ENCODE peak calls at places on chromosomes 12 and 14, in seven cellular contexts. A is GM13976, M is AG04450, T is ovary, N is transverse colon, Q is PC-9, B is osteoblast. K is an unnamed sample.
A peak's percentile ranks its signal among the peaks of the same experiment; 100 is the strongest.

GRCh38 chr12:9071976-9072375 is 43.7 kb downstream of the A2M start:
- DNase-seq in A (no peak), M (no peak), T (no peak), N (no peak), Q (no peak), B (no peak), K (no peak)

GRCh38 chr12:105947906-105948305 is 190.8 kb downstream of the NUAK1 start:
- DNase-seq in A (no peak), M (no peak), T (no peak), N (no peak), Q (no peak), B (no peak), K (no peak)

GRCh38 chr14:77436042-77436441 is 12.7 kb upstream of the NOXRED1 start:
- DNase-seq in A (no peak), M (no peak), T (no peak), N (no peak), Q (no peak), B (no peak), K (no peak)

GRCh38 chr12:49964849-49965624 is 3.4 kb downstream of the AQP5 start:
- DNase-seq in A (no peak), M (no peak), T (no peak), N (no peak), Q (no peak), B (peak; percentile 85), K (no peak)

GRCh38 chr12:116434155-116435065 is 124.8 kb upstream of the MAP1LC3B2 start:
- DNase-seq in A (no peak), M (peak; percentile 79), T (peak; percentile 80), N (peak; percentile 77), Q (peak; percentile 94), B (peak; percentile 95), K (peak; percentile 61)

GRCh38 chr14:92718659-92719058 is 29.8 kb downstream of the LGMN start:
- DNase-seq in A (no peak), M (no peak), T (no peak), N (no peak), Q (no peak), B (peak; percentile 98), K (no peak)

GRCh38 chr14:96281486-96281885 is 25.5 kb downstream of the BDKRB1 start:
- DNase-seq in A (no peak), M (no peak), T (no peak), N (no peak), Q (no peak), B (no peak), K (no peak)

GRCh38 chr12:129186952-129187351 is 333.7 kb downstream of the GLT1D1 start:
- DNase-seq in A (no peak), M (no peak), T (no peak), N (no peak), Q (no peak), B (no peak), K (no peak)

GRCh38 chr12:46389130-46389616 is 16.6 kb upstream of the SLC38A2 start:
- DNase-seq in A (no peak), M (no peak), T (no peak), N (no peak), Q (no peak), B (no peak), K (no peak)

GRCh38 chr12:59041241-59042121 is 121.2 kb upstream of the LRIG3 start:
- DNase-seq in A (no peak), M (peak; percentile 78), T (no peak), N (no peak), Q (no peak), B (peak; percentile 78), K (no peak)

GRCh38 chr12:9051156-9051545 is 61.8 kb downstream of the KLRG1 start:
- DNase-seq in A (no peak), M (no peak), T (no peak), N (no peak), Q (no peak), B (no peak), K (no peak)

GRCh38 chr12:96982671-96983070 is 75.6 kb downstream of the NEDD1 start:
- DNase-seq in A (no peak), M (no peak), T (no peak), N (no peak), Q (no peak), B (no peak), K (no peak)

GRCh38 chr14:97657609-97658008 is 860.4 kb downstream of the VRK1 start:
- DNase-seq in A (no peak), M (no peak), T (no peak), N (no peak), Q (no peak), B (no peak), K (no peak)

GRCh38 chr14:60757617-60758016 is 23.1 kb downstream of the MNAT1 start:
- DNase-seq in A (no peak), M (no peak), T (no peak), N (no peak), Q (no peak), B (no peak), K (no peak)

GRCh38 chr14:99066378-99066777 is 205.6 kb downstream of the BCL11B start:
- DNase-seq in A (no peak), M (no peak), T (no peak), N (no peak), Q (no peak), B (peak; percentile 63), K (no peak)

GRCh38 chr12:4118017-4118510 is 155.5 kb upstream of the CCND2 start:
- DNase-seq in A (peak; percentile 53), M (peak; percentile 27), T (no peak), N (peak; percentile 80), Q (no peak), B (peak; percentile 5), K (no peak)

GRCh38 chr12:30021046-30021833 is 237.5 kb upstream of the TMTC1 start:
- DNase-seq in A (no peak), M (no peak), T (no peak), N (no peak), Q (no peak), B (no peak), K (no peak)

DNA sequence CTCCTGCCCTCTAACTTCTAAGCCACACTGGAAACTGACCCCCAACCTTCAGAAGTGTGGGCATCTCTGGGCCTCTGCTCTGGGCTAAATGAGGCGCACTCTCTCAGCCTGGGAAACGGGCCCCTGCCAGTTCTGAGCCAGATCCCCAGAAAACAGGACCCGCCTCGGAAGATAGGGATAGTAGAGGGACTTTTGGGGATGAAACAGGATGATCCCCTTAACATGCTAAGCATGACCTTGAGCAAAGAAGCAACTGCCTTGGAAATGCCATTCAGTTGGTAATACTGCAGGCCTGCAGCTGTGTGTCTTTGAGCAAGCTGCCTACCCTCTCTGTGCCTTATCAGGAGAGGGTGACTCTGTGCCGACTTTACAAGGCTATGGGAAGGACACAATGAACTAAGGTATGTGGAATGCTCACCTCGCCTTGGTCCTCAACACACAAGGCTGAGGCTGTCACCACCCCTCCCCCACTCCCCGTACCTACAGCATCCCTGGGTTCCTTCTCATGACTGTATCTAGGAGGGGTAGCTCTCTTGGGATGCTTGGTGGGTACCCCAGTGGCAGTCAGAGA is 54.0 kb downstream of the NCOR2 start:
- DNase-seq in A (no peak), M (no peak), T (no peak), N (no peak), Q (no peak), B (peak; percentile 74), K (no peak)
- TF ChIP-seq CTCF in A (no peak), M (no peak), T (no peak), N (no peak), Q (no peak), B (no peak), K (no peak)

GRCh38 chr14:24310666-24311604 is at the start of gene LTB4R:
- DNase-seq in A (peak; percentile 76), M (no peak), T (peak; percentile 83), N (peak; percentile 79), Q (no peak), B (peak; percentile 98), K (no peak)
- TF ChIP-seq CTCF in A (peak; percentile 51), M (peak; percentile 12), T (peak; percentile 16), N (peak; percentile 76), Q (no peak), B (peak; percentile 20), K (no peak)

DNA sequence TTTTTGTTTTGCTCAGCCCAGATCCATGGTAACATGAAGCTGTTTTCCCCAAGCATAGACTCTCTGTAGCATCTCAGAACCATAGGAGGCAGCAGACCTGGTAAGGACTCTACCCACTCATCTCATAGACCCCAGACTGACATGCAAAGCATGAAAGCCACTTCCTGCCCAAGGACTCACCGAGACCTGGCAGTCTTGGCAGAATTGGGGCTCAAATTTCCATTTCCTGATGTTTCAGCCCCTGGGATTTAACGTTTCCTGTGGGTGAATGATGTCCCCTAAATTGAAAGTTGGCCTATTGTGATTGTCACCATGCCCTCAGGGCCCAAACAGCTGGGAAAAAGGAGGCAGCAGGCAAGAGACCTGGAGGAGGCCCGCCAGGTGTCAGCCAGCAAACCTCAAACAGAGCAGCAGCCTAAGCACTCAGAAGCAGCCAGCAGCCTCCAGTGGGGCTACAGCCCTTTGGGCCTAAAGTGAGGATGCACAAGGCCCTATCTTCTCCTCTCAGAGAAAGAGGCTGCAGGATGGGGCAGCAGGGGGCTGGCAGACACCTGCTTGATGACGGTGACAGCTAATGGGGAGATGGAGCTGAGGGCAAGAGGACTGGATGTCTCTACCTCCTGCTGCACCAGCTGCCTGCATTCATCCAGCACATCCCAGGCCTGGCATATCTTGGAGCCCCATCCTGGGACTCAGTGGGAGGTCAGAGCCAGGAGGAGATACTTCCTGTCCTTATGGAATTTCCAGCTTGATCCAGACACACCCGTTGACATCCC is 8.5 kb downstream of the KRT85 start:
- DNase-seq in A (peak; percentile 76), M (no peak), T (no peak), N (no peak), Q (no peak), B (peak; percentile 52), K (no peak)
- TF ChIP-seq CTCF in A (no peak), M (no peak), T (no peak), N (no peak), Q (no peak), B (no peak), K (no peak)

DNA sequence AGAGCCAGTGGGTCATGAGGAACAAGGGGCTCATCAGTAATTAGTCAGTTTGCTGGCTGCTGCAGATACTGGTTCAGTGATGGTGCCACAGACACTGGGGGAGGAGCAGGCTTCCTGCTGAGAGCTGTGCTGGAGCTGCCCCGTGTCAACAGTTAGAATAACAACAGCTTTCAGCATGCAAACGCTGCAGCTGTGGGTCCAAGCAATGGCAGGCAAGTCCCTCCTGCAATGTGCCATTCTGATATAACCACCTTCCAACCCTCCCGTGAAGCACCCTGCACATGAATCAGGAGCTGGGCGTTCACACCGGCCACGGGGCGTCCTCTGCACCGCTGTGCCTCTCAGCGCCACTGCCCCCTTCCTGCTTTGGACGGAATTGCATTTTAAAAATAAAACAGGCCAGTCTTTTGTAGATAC is 258.4 kb upstream of the SFSWAP start:
- DNase-seq in A (peak; percentile 68), M (no peak), T (no peak), N (no peak), Q (no peak), B (no peak), K (peak; percentile 64)
- TF ChIP-seq CTCF in A (peak; percentile 40), M (peak; percentile 2), T (no peak), N (peak; percentile 29), Q (peak; percentile 50), B (no peak), K (peak; percentile 60)

K was measured in nephron progenitor cell.